ENCODE peak calls at places on chromosomes 7 and 10, in five cellular contexts. H, B, S, P and X are unnamed samples.

GRCh38 chr10:7700577-7701125 is 2.5 kb upstream of the ITIH2 start:
- DNase-seq in H (no peak), B (no peak), S (no peak), P (no peak), X (no peak)

GRCh38 chr10:94735197-94735596 is 27.3 kb upstream of the CYP2C19 start:
- DNase-seq in H (no peak), B (no peak), S (no peak), P (no peak), X (no peak)

GRCh38 chr7:94882891-94883290 is 24.5 kb upstream of the PPP1R9A start:
- DNase-seq in H (no peak), B (no peak), S (no peak), P (no peak), X (no peak)

GRCh38 chr10:19843487-19843886 is 27.3 kb downstream of the PLXDC2 start:
- DNase-seq in H (peak; percentile 3), B (no peak), S (no peak), P (no peak), X (no peak)

GRCh38 chr7:30474893-30475292 is 3.7 kb downstream of the NOD1 start:
- DNase-seq in H (peak; percentile 61), B (no peak), S (no peak), P (no peak), X (no peak)

GRCh38 chr7:155164316-155164715 is 94.2 kb downstream of the HTR5A start:
- DNase-seq in H (no peak), B (no peak), S (no peak), P (peak; percentile 76), X (no peak)

GRCh38 chr7:140009735-140010134 is 53.0 kb downstream of the PARP12 start:
- DNase-seq in H (no peak), B (no peak), S (no peak), P (no peak), X (no peak)

GRCh38 chr10:121466424-121466823 is 131.8 kb downstream of the FGFR2 start:
- DNase-seq in H (no peak), B (no peak), S (no peak), P (no peak), X (no peak)

GRCh38 chr7:25965405-25966123 is 186.4 kb upstream of the NFE2L3 start:
- DNase-seq in H (no peak), B (peak; percentile 39), S (no peak), P (no peak), X (no peak)

GRCh38 chr7:2873146-2873545 is 29.0 kb upstream of the GNA12 start:
- DNase-seq in H (no peak), B (no peak), S (no peak), P (no peak), X (peak; percentile 5)

GRCh38 chr7:36201122-36201723 is 48.2 kb downstream of the EEPD1 start:
- DNase-seq in H (no peak), B (no peak), S (no peak), P (no peak), X (no peak)

GRCh38 chr10:88330174-88330573 is 252.9 kb downstream of the RNLS start:
- DNase-seq in H (no peak), B (no peak), S (no peak), P (no peak), X (no peak)

GRCh38 chr7:159026271-159027047 is 118.2 kb downstream of the VIPR2 start:
- DNase-seq in H (no peak), B (peak; percentile 16), S (no peak), P (peak; percentile 78), X (no peak)

GRCh38 chr10:47396311-47396717 is 12.2 kb upstream of the ZNF488 start:
- DNase-seq in H (peak; percentile 22), B (peak; percentile 4), S (no peak), P (no peak), X (no peak)

GRCh38 chr10:60869916-60870728 is 73.9 kb downstream of the RHOBTB1 start:
- DNase-seq in H (no peak), B (no peak), S (no peak), P (no peak), X (no peak)

GRCh38 chr7:48307041-48307714 is 135.9 kb downstream of the ABCA13 start:
- DNase-seq in H (no peak), B (no peak), S (no peak), P (no peak), X (no peak)

GRCh38 chr7:149772236-149772820 is 1.1 kb downstream of the ZNF467 start:
- DNase-seq in H (no peak), B (peak; percentile 27), S (no peak), P (no peak), X (no peak)

GRCh38 chr7:76069238-76069638 is 21.3 kb downstream of the MDH2 start:
- DNase-seq in H (peak; percentile 97), B (peak; percentile 68), S (peak; percentile 78), P (no peak), X (no peak)

GRCh38 chr10:84095821-84096497 is 43.4 kb upstream of the GHITM start:
- DNase-seq in H (no peak), B (no peak), S (no peak), P (no peak), X (no peak)

GRCh38 chr7:884191-885003 is 8.0 kb downstream of the GET4 start:
- DNase-seq in H (no peak), B (no peak), S (no peak), P (no peak), X (no peak)

GRCh38 chr7:881441-882234 is 5.3 kb downstream of the GET4 start:
- DNase-seq in H (no peak), B (no peak), S (no peak), P (no peak), X (no peak)

GRCh38 chr7:882336-883028 is 6.1 kb downstream of the GET4 start:
- DNase-seq in H (no peak), B (no peak), S (no peak), P (no peak), X (no peak)

GRCh38 chr7:885261-885892 is 9.0 kb downstream of the GET4 start:
- DNase-seq in H (no peak), B (no peak), S (no peak), P (no peak), X (no peak)

DNA sequence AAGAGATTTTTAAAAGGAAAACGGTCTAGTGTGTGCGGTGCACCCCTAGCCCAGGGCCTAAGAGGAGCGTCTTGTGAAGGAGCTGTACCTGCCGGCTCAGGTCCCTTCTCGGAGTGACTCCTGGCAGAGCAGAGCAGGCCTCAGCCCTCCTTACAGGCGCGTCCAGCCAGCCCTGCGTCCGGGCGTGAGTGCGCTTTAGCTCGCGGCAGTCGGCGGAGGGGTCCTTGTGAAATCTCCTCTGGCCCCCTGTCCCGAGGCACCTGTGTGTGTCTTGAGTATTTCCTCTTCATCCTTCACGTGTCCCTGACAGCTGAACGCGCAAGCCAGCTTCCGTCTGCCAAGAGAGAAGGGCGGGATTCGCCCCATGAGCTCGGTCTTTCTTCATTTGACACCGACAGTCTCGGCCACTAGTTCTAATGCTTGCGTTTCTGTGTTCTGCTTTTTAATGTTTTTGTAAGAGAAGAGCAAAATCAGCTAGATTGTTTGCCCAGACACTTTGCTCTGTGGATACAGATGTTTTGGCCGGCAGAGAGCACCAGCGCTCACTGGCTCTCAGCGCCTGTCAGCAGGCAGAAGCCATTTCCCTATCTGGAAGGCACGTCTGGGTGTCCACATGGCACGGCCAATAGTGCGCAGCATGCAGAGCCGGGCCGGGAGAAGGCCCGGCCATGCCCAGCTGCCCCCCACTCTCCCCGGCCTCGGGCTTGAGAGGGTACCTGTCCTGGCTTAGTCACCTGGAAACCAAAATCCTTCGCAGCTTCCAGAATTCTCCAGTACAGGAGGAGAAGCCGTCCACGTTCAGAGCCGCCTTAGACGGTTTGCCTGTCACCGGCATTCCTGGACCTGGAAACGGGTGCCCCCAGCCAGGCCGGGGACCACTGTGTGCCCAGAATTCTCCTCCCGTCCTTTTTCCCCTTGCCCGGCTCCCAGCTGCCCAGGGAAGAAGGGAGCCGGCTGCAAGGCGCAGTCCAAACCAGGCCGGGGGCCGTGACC is 7.0 kb downstream of the GET4 start:
- DNase-seq in H (peak; percentile 35), B (no peak), S (no peak), P (no peak), X (no peak)
- TF ChIP-seq CTCF in H (no peak), B (no peak), S (no peak), P (no peak), X (no peak)

DNA sequence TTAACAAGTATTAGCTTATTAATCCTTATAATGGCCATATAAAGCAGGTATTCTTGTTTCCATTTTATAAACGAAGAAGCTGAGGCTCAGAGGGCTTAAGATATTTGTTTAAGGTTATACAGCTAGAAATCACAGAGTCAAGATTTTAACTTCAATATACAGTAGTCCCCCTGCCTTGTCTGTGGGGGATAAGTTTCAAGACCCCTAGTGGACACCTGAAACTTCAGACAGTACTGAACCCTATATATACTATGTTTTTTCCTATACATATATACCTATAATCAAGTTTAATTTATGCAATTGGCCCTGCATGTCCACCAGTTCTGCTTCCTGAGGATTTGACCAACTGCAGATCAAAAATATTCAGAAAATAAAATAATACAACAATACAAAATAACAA is 44.4 kb upstream of the STRIP2 start:
- DNase-seq in H (no peak), B (no peak), S (no peak), P (no peak), X (no peak)
- TF ChIP-seq CTCF in H (no peak), B (no peak), S (peak; percentile 11), P (no peak), X (no peak)

GRCh38 chr7:19376591-19376990 is 231.4 kb upstream of the FERD3L start:
- DNase-seq in H (peak; percentile 42), B (no peak), S (no peak), P (no peak), X (no peak)

GRCh38 chr7:19373334-19373733 is 228.1 kb upstream of the FERD3L start:
- DNase-seq in H (no peak), B (no peak), S (no peak), P (no peak), X (no peak)

GRCh38 chr7:19377611-19378339 is 232.6 kb upstream of the FERD3L start:
- DNase-seq in H (peak; percentile 85), B (no peak), S (no peak), P (no peak), X (no peak)

GRCh38 chr7:19375986-19376385 is 230.8 kb upstream of the FERD3L start:
- DNase-seq in H (no peak), B (no peak), S (no peak), P (no peak), X (no peak)

DNA sequence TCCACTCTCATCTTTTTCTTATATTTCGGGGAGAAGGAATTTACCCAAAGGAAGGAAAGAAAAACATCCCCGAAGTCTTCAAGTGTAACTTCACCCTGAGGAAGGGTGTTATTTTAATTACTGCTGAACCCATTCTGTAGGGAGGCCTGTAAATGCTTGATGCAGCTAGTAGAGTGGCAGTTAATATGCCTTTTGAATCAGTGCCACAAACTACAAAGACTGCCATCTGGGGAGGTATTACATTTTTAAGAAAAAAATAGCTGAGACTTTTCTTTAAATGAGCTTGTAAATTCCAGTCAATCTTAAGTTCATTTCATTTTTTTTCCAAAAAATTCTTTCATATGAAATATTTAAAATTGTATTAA is 233.1 kb upstream of the FERD3L start:
- DNase-seq in H (peak; percentile 32), B (no peak), S (no peak), P (no peak), X (no peak)
- TF ChIP-seq CTCF in H (no peak), B (no peak), S (no peak), P (no peak), X (no peak)

GRCh38 chr7:23107781-23108180 is 2.2 kb downstream of the KLHL7 start:
- DNase-seq in H (no peak), B (no peak), S (no peak), P (no peak), X (no peak)

GRCh38 chr7:23106801-23107713 is 1.5 kb downstream of the KLHL7 start:
- DNase-seq in H (peak; percentile 28), B (no peak), S (no peak), P (no peak), X (no peak)

GRCh38 chr7:23105086-23105643 is 420 bp upstream of the KLHL7 start:
- DNase-seq in H (no peak), B (no peak), S (no peak), P (no peak), X (no peak)

GRCh38 chr7:23105644-23106490 is at the start of gene KLHL7:
- DNase-seq in H (peak; percentile 98), B (peak; percentile 98), S (peak; percentile 97), P (peak; percentile 98), X (peak; percentile 45)

GRCh38 chr7:23106491-23106800 is 861 bp downstream of the KLHL7 start:
- DNase-seq in H (no peak), B (no peak), S (peak; percentile 35), P (no peak), X (no peak)
- TF ChIP-seq CTCF in H (no peak), B (no peak), S (peak; percentile 1), P (no peak), X (no peak)